ENCODE peak calls at places on chromosome 10, in nine cellular contexts. One of them, this sample, is unnamed. For H3K27me3 and H3K9me3, the result is how much of the 10 kb centered on the place peaks cover.

GRCh38 chr10:33521062-33521461 is 186.6 kb upstream of the NRP1 start:
- DNase-seq in astrocyte: peak
- DNase-seq in mammary epithelial cell: no peak
- DNase-seq in tibial artery: no peak
- DNase-seq in gastrocnemius medialis: no peak
- DNase-seq in WERI-Rb-1: no peak
- DNase-seq in transverse colon: no peak
- DNase-seq in osteoblast: no peak
- DNase-seq in psoas muscle: no peak
- DNase-seq in this sample: no peak

GRCh38 chr10:46523119-46523880 is 33.2 kb downstream of the GPRIN2 start:
- DNase-seq in astrocyte: no peak
- DNase-seq in mammary epithelial cell: peak
- DNase-seq in tibial artery: peak
- DNase-seq in gastrocnemius medialis: peak
- DNase-seq in WERI-Rb-1: no peak
- DNase-seq in transverse colon: peak
- DNase-seq in osteoblast: peak
- DNase-seq in psoas muscle: peak
- DNase-seq in this sample: peak

GRCh38 chr10:61965694-61966284 is 64.3 kb downstream of the ARID5B start:
- DNase-seq in astrocyte: no peak
- DNase-seq in mammary epithelial cell: no peak
- DNase-seq in tibial artery: no peak
- DNase-seq in gastrocnemius medialis: no peak
- DNase-seq in WERI-Rb-1: no peak
- DNase-seq in transverse colon: no peak
- DNase-seq in osteoblast: no peak
- DNase-seq in psoas muscle: no peak
- DNase-seq in this sample: no peak

GRCh38 chr10:75244487-75245353 is 9.0 kb upstream of the COMTD1 start:
- DNase-seq in astrocyte: no peak
- DNase-seq in mammary epithelial cell: no peak
- DNase-seq in tibial artery: no peak
- DNase-seq in gastrocnemius medialis: no peak
- DNase-seq in WERI-Rb-1: no peak
- DNase-seq in transverse colon: no peak
- DNase-seq in osteoblast: no peak
- DNase-seq in psoas muscle: no peak
- DNase-seq in this sample: no peak

GRCh38 chr10:99370993-99371392 is 41.8 kb downstream of the CNNM1 start:
- DNase-seq in astrocyte: peak
- DNase-seq in mammary epithelial cell: peak
- DNase-seq in tibial artery: no peak
- DNase-seq in gastrocnemius medialis: no peak
- DNase-seq in WERI-Rb-1: peak
- DNase-seq in transverse colon: no peak
- DNase-seq in osteoblast: no peak
- DNase-seq in psoas muscle: no peak
- DNase-seq in this sample: no peak

GRCh38 chr10:21964983-21965665 is 38.4 kb downstream of the DNAJC1 start:
- DNase-seq in astrocyte: no peak
- DNase-seq in mammary epithelial cell: no peak
- DNase-seq in tibial artery: no peak
- DNase-seq in gastrocnemius medialis: no peak
- DNase-seq in WERI-Rb-1: no peak
- DNase-seq in transverse colon: no peak
- DNase-seq in osteoblast: no peak
- DNase-seq in psoas muscle: no peak
- DNase-seq in this sample: no peak

GRCh38 chr10:32909461-32909860 is 48.6 kb downstream of the ITGB1 start:
- DNase-seq in astrocyte: no peak
- DNase-seq in mammary epithelial cell: no peak
- DNase-seq in tibial artery: no peak
- DNase-seq in gastrocnemius medialis: no peak
- DNase-seq in WERI-Rb-1: no peak
- DNase-seq in transverse colon: no peak
- DNase-seq in osteoblast: no peak
- DNase-seq in psoas muscle: no peak
- DNase-seq in this sample: no peak

GRCh38 chr10:132942740-132943554 is 577 bp upstream of the CFAP46 start:
- DNase-seq in astrocyte: no peak
- DNase-seq in mammary epithelial cell: no peak
- DNase-seq in tibial artery: no peak
- DNase-seq in gastrocnemius medialis: no peak
- DNase-seq in WERI-Rb-1: no peak
- DNase-seq in transverse colon: no peak
- DNase-seq in osteoblast: peak
- DNase-seq in psoas muscle: peak
- DNase-seq in this sample: no peak

GRCh38 chr10:48551796-48552591 is 52.9 kb downstream of the ARHGAP22 start:
- DNase-seq in astrocyte: peak
- DNase-seq in mammary epithelial cell: peak
- DNase-seq in tibial artery: peak
- DNase-seq in gastrocnemius medialis: no peak
- DNase-seq in WERI-Rb-1: peak
- DNase-seq in transverse colon: no peak
- DNase-seq in osteoblast: peak
- DNase-seq in psoas muscle: peak
- DNase-seq in this sample: peak

GRCh38 chr10:60182691-60183090 is 207.0 kb downstream of the ANK3 start:
- DNase-seq in astrocyte: peak
- DNase-seq in mammary epithelial cell: no peak
- DNase-seq in tibial artery: no peak
- DNase-seq in gastrocnemius medialis: no peak
- DNase-seq in WERI-Rb-1: no peak
- DNase-seq in transverse colon: no peak
- DNase-seq in osteoblast: peak
- DNase-seq in psoas muscle: no peak
- DNase-seq in this sample: peak

GRCh38 chr10:49592726-49593563 is 17.2 kb upstream of the SLC18A3 start:
- DNase-seq in astrocyte: no peak
- DNase-seq in mammary epithelial cell: peak
- DNase-seq in tibial artery: peak
- DNase-seq in gastrocnemius medialis: no peak
- DNase-seq in WERI-Rb-1: peak
- DNase-seq in transverse colon: peak
- DNase-seq in osteoblast: peak
- DNase-seq in psoas muscle: no peak
- DNase-seq in this sample: peak

DNA sequence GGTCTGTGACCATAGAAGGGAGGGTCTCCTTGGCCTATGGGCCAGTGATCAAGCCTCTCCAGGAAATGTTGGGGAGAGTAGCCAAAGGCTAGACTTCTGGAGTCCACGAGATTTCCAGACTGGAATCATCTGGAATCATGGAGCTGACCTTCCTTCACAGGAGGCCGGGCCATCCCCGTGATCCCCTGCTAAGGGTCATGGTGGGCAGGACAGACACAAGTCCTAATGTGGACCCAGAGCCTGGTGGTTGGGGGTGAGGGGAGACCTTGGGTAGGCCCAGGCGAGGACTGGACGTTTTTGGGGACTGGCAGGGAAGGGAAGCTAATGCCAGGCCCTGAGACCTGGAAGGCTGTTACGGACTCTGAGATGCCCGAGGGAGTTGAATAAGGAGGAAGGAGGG is 9.8 kb upstream of the GRID1 start:
- DNase-seq in astrocyte: no peak
- DNase-seq in mammary epithelial cell: no peak
- DNase-seq in tibial artery: no peak
- DNase-seq in gastrocnemius medialis: no peak
- DNase-seq in WERI-Rb-1: no peak
- DNase-seq in transverse colon: no peak
- DNase-seq in osteoblast: peak
- DNase-seq in psoas muscle: no peak
- DNase-seq in this sample: no peak
- H3K27me3 ChIP-seq in astrocyte: under half
- H3K27me3 ChIP-seq in mammary epithelial cell: under half
- H3K27me3 ChIP-seq in tibial artery: half or more
- H3K27me3 ChIP-seq in gastrocnemius medialis: under half
- H3K27me3 ChIP-seq in WERI-Rb-1: under half
- H3K27me3 ChIP-seq in transverse colon: half or more
- H3K27me3 ChIP-seq in osteoblast: under half
- H3K27me3 ChIP-seq in psoas muscle: under half
- H3K27me3 ChIP-seq in this sample: under half

GRCh38 chr10:111773950-111774349 is 409.6 kb downstream of the GPAM start:
- DNase-seq in astrocyte: no peak
- DNase-seq in mammary epithelial cell: no peak
- DNase-seq in tibial artery: no peak
- DNase-seq in gastrocnemius medialis: no peak
- DNase-seq in WERI-Rb-1: no peak
- DNase-seq in transverse colon: no peak
- DNase-seq in osteoblast: no peak
- DNase-seq in psoas muscle: no peak
- DNase-seq in this sample: no peak

DNA sequence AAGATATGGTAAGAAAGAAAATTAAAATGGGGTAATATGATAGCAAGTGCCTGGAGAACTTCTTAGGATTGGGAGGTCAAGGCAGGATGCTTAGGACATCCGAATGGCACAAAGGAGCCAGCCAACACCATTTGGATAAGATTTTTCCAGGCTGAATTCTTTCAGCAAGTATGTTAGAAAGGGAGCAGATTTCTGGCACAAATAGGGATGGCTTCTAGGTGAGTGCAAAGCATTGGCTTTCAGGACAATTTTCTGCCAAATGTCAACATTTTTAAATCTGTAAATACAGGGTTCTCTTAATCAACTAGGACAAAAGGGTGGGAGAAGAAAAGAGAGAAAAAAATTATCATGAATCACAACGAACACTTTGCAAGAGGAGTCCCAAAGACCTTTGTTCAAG is 409.1 kb downstream of the GPAM start:
- DNase-seq in astrocyte: no peak
- DNase-seq in mammary epithelial cell: no peak
- DNase-seq in tibial artery: no peak
- DNase-seq in gastrocnemius medialis: no peak
- DNase-seq in WERI-Rb-1: no peak
- DNase-seq in transverse colon: no peak
- DNase-seq in osteoblast: no peak
- DNase-seq in psoas muscle: no peak
- DNase-seq in this sample: no peak
- H3K9me3 ChIP-seq in astrocyte: under half
- H3K9me3 ChIP-seq in mammary epithelial cell: under half
- H3K9me3 ChIP-seq in tibial artery: under half
- H3K9me3 ChIP-seq in gastrocnemius medialis: under half
- H3K9me3 ChIP-seq in WERI-Rb-1: under half
- H3K9me3 ChIP-seq in transverse colon: under half
- H3K9me3 ChIP-seq in osteoblast: under half
- H3K9me3 ChIP-seq in psoas muscle: under half
- H3K9me3 ChIP-seq in this sample: under half

GRCh38 chr10:13942030-13942429 is 355.3 kb downstream of the PRPF18 start:
- DNase-seq in astrocyte: no peak
- DNase-seq in mammary epithelial cell: no peak
- DNase-seq in tibial artery: no peak
- DNase-seq in gastrocnemius medialis: no peak
- DNase-seq in WERI-Rb-1: no peak
- DNase-seq in transverse colon: no peak
- DNase-seq in osteoblast: no peak
- DNase-seq in psoas muscle: no peak
- DNase-seq in this sample: no peak
- H3K4me3 ChIP-seq in astrocyte: no peak
- H3K4me3 ChIP-seq in mammary epithelial cell: no peak
- H3K4me3 ChIP-seq in tibial artery: no peak
- H3K4me3 ChIP-seq in gastrocnemius medialis: no peak
- H3K4me3 ChIP-seq in WERI-Rb-1: no peak
- H3K4me3 ChIP-seq in transverse colon: no peak
- H3K4me3 ChIP-seq in osteoblast: no peak
- H3K4me3 ChIP-seq in psoas muscle: no peak
- H3K4me3 ChIP-seq in this sample: no peak

GRCh38 chr10:117161386-117162033 is 23.4 kb upstream of the VAX1 start:
- DNase-seq in astrocyte: no peak
- DNase-seq in mammary epithelial cell: no peak
- DNase-seq in tibial artery: no peak
- DNase-seq in gastrocnemius medialis: no peak
- DNase-seq in WERI-Rb-1: no peak
- DNase-seq in transverse colon: no peak
- DNase-seq in osteoblast: no peak
- DNase-seq in psoas muscle: no peak
- DNase-seq in this sample: no peak
- H3K27me3 ChIP-seq in astrocyte: half or more
- H3K27me3 ChIP-seq in mammary epithelial cell: half or more
- H3K27me3 ChIP-seq in tibial artery: half or more
- H3K27me3 ChIP-seq in gastrocnemius medialis: half or more
- H3K27me3 ChIP-seq in WERI-Rb-1: under half
- H3K27me3 ChIP-seq in transverse colon: half or more
- H3K27me3 ChIP-seq in osteoblast: half or more
- H3K27me3 ChIP-seq in psoas muscle: under half
- H3K27me3 ChIP-seq in this sample: under half

This sample was measured in MG63.